ENCODE peak calls at places on chromosome 1, in eight cellular contexts. E is amygdala; C is NCI-H1930; L is A549; W is NCI-H1436; M is A172; N is activated CD8-positive, alpha-beta memory T cell treated with anti-CD3 and anti-CD28 coated beads for 24 hours; Q is NCI-H510A treated with DMSO at 0.1 percent for 48 hours. H is an unnamed sample.

GRCh38 chr1:196180847-196181593 is 427.2 kb downstream of the KCNT2 start:
- DNase-seq in E (no peak), C (no peak), L (peak), W (no peak), M (peak), N (no peak), Q (no peak), H (no peak)

GRCh38 chr1:85417876-85418275 is 47.1 kb downstream of the DDAH1 start:
- DNase-seq in E (no peak), C (no peak), L (no peak), W (no peak), M (no peak), N (no peak), Q (no peak), H (no peak)

GRCh38 chr1:151458936-151459330 is 361 bp downstream of the POGZ start:
- DNase-seq in E (no peak), C (peak), L (peak), W (peak), M (peak), N (peak), Q (no peak), H (peak)

GRCh38 chr1:2155147-2155598 is 39.4 kb downstream of the FAAP20 start:
- DNase-seq in E (no peak), C (no peak), L (no peak), W (no peak), M (no peak), N (no peak), Q (no peak), H (no peak)

GRCh38 chr1:203271018-203271743 is 34.1 kb upstream of the BTG2 start:
- DNase-seq in E (no peak), C (no peak), L (peak), W (peak), M (peak), N (no peak), Q (peak), H (peak)

GRCh38 chr1:95916616-95917015 is 682.6 kb downstream of the RWDD3 start:
- DNase-seq in E (no peak), C (no peak), L (no peak), W (peak), M (no peak), N (no peak), Q (no peak), H (peak)

GRCh38 chr1:46532498-46533178 is 18.8 kb downstream of the KNCN start:
- DNase-seq in E (peak), C (peak), L (peak), W (peak), M (no peak), N (peak), Q (peak), H (peak)

GRCh38 chr1:204410764-204411450 is 710 bp downstream of the PPP1R15B start:
- DNase-seq in E (peak), C (no peak), L (no peak), W (no peak), M (peak), N (peak), Q (no peak), H (no peak)

GRCh38 chr1:13700521-13701273 is 709 bp downstream of the PRDM2 start:
- DNase-seq in E (peak), C (peak), L (peak), W (peak), M (no peak), N (no peak), Q (no peak), H (no peak)

GRCh38 chr1:39925727-39926342 is 24.1 kb upstream of the MYCL start:
- DNase-seq in E (no peak), C (no peak), L (no peak), W (no peak), M (no peak), N (no peak), Q (no peak), H (no peak)

GRCh38 chr1:38089712-38090360 is 43.2 kb upstream of the POU3F1 start:
- DNase-seq in E (no peak), C (no peak), L (no peak), W (no peak), M (no peak), N (no peak), Q (no peak), H (no peak)

GRCh38 chr1:103180660-103181059 is 72.3 kb upstream of the COL11A1 start:
- DNase-seq in E (no peak), C (no peak), L (peak), W (no peak), M (peak), N (no peak), Q (no peak), H (no peak)

GRCh38 chr1:31155216-31155806 is 84.4 kb downstream of the NKAIN1 start:
- DNase-seq in E (peak), C (peak), L (peak), W (peak), M (peak), N (peak), Q (peak), H (peak)

GRCh38 chr1:64549464-64550239 is 79.7 kb downstream of the CACHD1 start:
- DNase-seq in E (no peak), C (no peak), L (no peak), W (no peak), M (no peak), N (no peak), Q (peak), H (no peak)

GRCh38 chr1:160168609-160169369 is 17.4 kb downstream of the ATP1A4 start:
- DNase-seq in E (no peak), C (no peak), L (no peak), W (no peak), M (no peak), N (no peak), Q (no peak), H (no peak)

GRCh38 chr1:90387825-90388224 is 329.3 kb downstream of the BARHL2 start:
- DNase-seq in E (no peak), C (no peak), L (no peak), W (no peak), M (no peak), N (no peak), Q (no peak), H (no peak)